ENCODE peak calls at places on chromosomes 12 and 14, in four cellular contexts. One of them, this sample, is unnamed.

GRCh38 chr14:68377459-68377858 is 415.4 kb downstream of the ZFP36L1 start:
- DNase-seq in psoas muscle: peak; percentile 60
- DNase-seq in pancreas: no peak
- DNase-seq in upper lobe of left lung: peak; percentile 73
- DNase-seq in this sample: peak; percentile 85

GRCh38 chr14:21990116-21990515 is 316.5 kb upstream of the OR4E1 start:
- DNase-seq in psoas muscle: no peak
- DNase-seq in pancreas: no peak
- DNase-seq in upper lobe of left lung: no peak
- DNase-seq in this sample: no peak

GRCh38 chr12:50400104-50400637 is 514 bp upstream of the LARP4 start:
- DNase-seq in psoas muscle: no peak
- DNase-seq in pancreas: no peak
- DNase-seq in upper lobe of left lung: no peak
- DNase-seq in this sample: no peak

GRCh38 chr12:45518516-45519235 is 210.8 kb upstream of the ARID2 start:
- DNase-seq in psoas muscle: no peak
- DNase-seq in pancreas: no peak
- DNase-seq in upper lobe of left lung: no peak
- DNase-seq in this sample: no peak

GRCh38 chr14:101192661-101193000 is 289.1 kb upstream of the RTL1 start:
- DNase-seq in psoas muscle: no peak
- DNase-seq in pancreas: no peak
- DNase-seq in upper lobe of left lung: no peak
- DNase-seq in this sample: no peak

GRCh38 chr14:57295261-57295660 is 26.5 kb downstream of the AP5M1 start:
- DNase-seq in psoas muscle: no peak
- DNase-seq in pancreas: no peak
- DNase-seq in upper lobe of left lung: no peak
- DNase-seq in this sample: no peak

GRCh38 chr12:106054016-106054415 is 84.7 kb downstream of the NUAK1 start:
- DNase-seq in psoas muscle: no peak
- DNase-seq in pancreas: no peak
- DNase-seq in upper lobe of left lung: no peak
- DNase-seq in this sample: no peak

GRCh38 chr12:94145231-94145979 is 3.0 kb upstream of the PLXNC1 start:
- DNase-seq in psoas muscle: no peak
- DNase-seq in pancreas: no peak
- DNase-seq in upper lobe of left lung: no peak
- DNase-seq in this sample: no peak

GRCh38 chr14:65211341-65211987 is 109.1 kb upstream of the MAX start:
- DNase-seq in psoas muscle: no peak
- DNase-seq in pancreas: no peak
- DNase-seq in upper lobe of left lung: no peak
- DNase-seq in this sample: no peak

GRCh38 chr12:5442251-5443006 is 10.5 kb downstream of the NTF3 start:
- DNase-seq in psoas muscle: no peak
- DNase-seq in pancreas: no peak
- DNase-seq in upper lobe of left lung: no peak
- DNase-seq in this sample: no peak

GRCh38 chr14:74948228-74949175 is 6.9 kb downstream of the PGF start:
- DNase-seq in psoas muscle: no peak
- DNase-seq in pancreas: no peak
- DNase-seq in upper lobe of left lung: no peak
- DNase-seq in this sample: no peak

GRCh38 chr14:37792124-37792523 is 196.7 kb downstream of the TTC6 start:
- DNase-seq in psoas muscle: no peak
- DNase-seq in pancreas: no peak
- DNase-seq in upper lobe of left lung: no peak
- DNase-seq in this sample: no peak

GRCh38 chr12:94202245-94203180 is 54.1 kb downstream of the PLXNC1 start:
- DNase-seq in psoas muscle: no peak
- DNase-seq in pancreas: no peak
- DNase-seq in upper lobe of left lung: no peak
- DNase-seq in this sample: no peak

GRCh38 chr12:122449317-122449716 is 26.8 kb upstream of the CLIP1 start:
- DNase-seq in psoas muscle: no peak
- DNase-seq in pancreas: peak; percentile 2
- DNase-seq in upper lobe of left lung: no peak
- DNase-seq in this sample: no peak

GRCh38 chr12:107818984-107819383 is 44.5 kb downstream of the ASCL4 start:
- DNase-seq in psoas muscle: no peak
- DNase-seq in pancreas: no peak
- DNase-seq in upper lobe of left lung: no peak
- DNase-seq in this sample: no peak

GRCh38 chr12:117143008-117143532 is 43.9 kb upstream of the TESC start:
- DNase-seq in psoas muscle: peak; percentile 24
- DNase-seq in pancreas: no peak
- DNase-seq in upper lobe of left lung: peak; percentile 64
- DNase-seq in this sample: no peak

GRCh38 chr12:65189028-65189718 is 19.8 kb downstream of the LEMD3 start:
- DNase-seq in psoas muscle: no peak
- DNase-seq in pancreas: no peak
- DNase-seq in upper lobe of left lung: no peak
- DNase-seq in this sample: no peak

GRCh38 chr12:122206976-122207375 is 3.5 kb downstream of the B3GNT4 start:
- DNase-seq in psoas muscle: no peak
- DNase-seq in pancreas: no peak
- DNase-seq in upper lobe of left lung: no peak
- DNase-seq in this sample: no peak

GRCh38 chr14:64692597-64693350 is 11.4 kb upstream of the PLEKHG3 start:
- DNase-seq in psoas muscle: no peak
- DNase-seq in pancreas: no peak
- DNase-seq in upper lobe of left lung: no peak
- DNase-seq in this sample: no peak

GRCh38 chr12:119696943-119697342 is 29.0 kb downstream of the PRKAB1 start:
- DNase-seq in psoas muscle: no peak
- DNase-seq in pancreas: no peak
- DNase-seq in upper lobe of left lung: no peak
- DNase-seq in this sample: no peak

GRCh38 chr12:28191690-28192089 is 1.4 kb downstream of the CCDC91 start:
- DNase-seq in psoas muscle: no peak
- DNase-seq in pancreas: no peak
- DNase-seq in upper lobe of left lung: no peak
- DNase-seq in this sample: no peak

GRCh38 chr14:46432516-46432915 is 219.1 kb downstream of the RPL10L start:
- DNase-seq in psoas muscle: no peak
- DNase-seq in pancreas: no peak
- DNase-seq in upper lobe of left lung: no peak
- DNase-seq in this sample: no peak

GRCh38 chr14:93493054-93493453 is 62.3 kb downstream of the UNC79 start:
- DNase-seq in psoas muscle: no peak
- DNase-seq in pancreas: no peak
- DNase-seq in upper lobe of left lung: no peak
- DNase-seq in this sample: no peak

GRCh38 chr14:54000341-54000811 is 43.8 kb upstream of the BMP4 start:
- DNase-seq in psoas muscle: no peak
- DNase-seq in pancreas: no peak
- DNase-seq in upper lobe of left lung: no peak
- DNase-seq in this sample: no peak

GRCh38 chr14:72573725-72574426 is 320.0 kb downstream of the DPF3 start:
- DNase-seq in psoas muscle: no peak
- DNase-seq in pancreas: no peak
- DNase-seq in upper lobe of left lung: no peak
- DNase-seq in this sample: no peak

GRCh38 chr14:93042968-93043940 is 72.5 kb downstream of the ITPK1 start:
- DNase-seq in psoas muscle: no peak
- DNase-seq in pancreas: peak; percentile 72
- DNase-seq in upper lobe of left lung: peak; percentile 94
- DNase-seq in this sample: peak; percentile 76

GRCh38 chr12:96233941-96234461 is 39.8 kb downstream of the ELK3 start:
- DNase-seq in psoas muscle: peak; percentile 95
- DNase-seq in pancreas: no peak
- DNase-seq in upper lobe of left lung: peak; percentile 46
- DNase-seq in this sample: peak; percentile 95

GRCh38 chr14:51096870-51097269 is 2.0 kb upstream of the TRIM9 start:
- DNase-seq in psoas muscle: no peak
- DNase-seq in pancreas: no peak
- DNase-seq in upper lobe of left lung: no peak
- DNase-seq in this sample: no peak
- H3K27ac ChIP-seq in psoas muscle: no peak overlapping the region
- H3K27ac ChIP-seq in pancreas: no peak overlapping the region
- H3K27ac ChIP-seq in upper lobe of left lung: no peak overlapping the region
- H3K27ac ChIP-seq in this sample: no peak overlapping the region

GRCh38 chr12:11497995-11498394 is 102.6 kb upstream of the PRB2 start:
- DNase-seq in psoas muscle: no peak
- DNase-seq in pancreas: no peak
- DNase-seq in upper lobe of left lung: no peak
- DNase-seq in this sample: no peak
- H3K4me3 ChIP-seq in psoas muscle: no peak overlapping the region
- H3K4me3 ChIP-seq in pancreas: no peak overlapping the region
- H3K4me3 ChIP-seq in upper lobe of left lung: no peak overlapping the region
- H3K4me3 ChIP-seq in this sample: no peak overlapping the region

GRCh38 chr12:32118806-32119205 is 12.2 kb downstream of the BICD1 start:
- DNase-seq in psoas muscle: no peak
- DNase-seq in pancreas: no peak
- DNase-seq in upper lobe of left lung: no peak
- DNase-seq in this sample: no peak

GRCh38 chr12:32116897-32117296 is 10.2 kb downstream of the BICD1 start:
- DNase-seq in psoas muscle: no peak
- DNase-seq in pancreas: no peak
- DNase-seq in upper lobe of left lung: no peak
- DNase-seq in this sample: no peak

GRCh38 chr12:32120419-32120818 is 13.8 kb downstream of the BICD1 start:
- DNase-seq in psoas muscle: no peak
- DNase-seq in pancreas: no peak
- DNase-seq in upper lobe of left lung: no peak
- DNase-seq in this sample: no peak

GRCh38 chr12:32110942-32111341 is 4.3 kb downstream of the BICD1 start:
- DNase-seq in psoas muscle: no peak
- DNase-seq in pancreas: no peak
- DNase-seq in upper lobe of left lung: no peak
- DNase-seq in this sample: no peak

GRCh38 chr12:32115404-32116104 is 8.9 kb downstream of the BICD1 start:
- DNase-seq in psoas muscle: peak; percentile 86
- DNase-seq in pancreas: no peak
- DNase-seq in upper lobe of left lung: peak; percentile 82
- DNase-seq in this sample: peak; percentile 91
- H3K27ac ChIP-seq in psoas muscle: peak overlapping the region; percentile 9
- H3K27ac ChIP-seq in pancreas: no peak overlapping the region
- H3K27ac ChIP-seq in upper lobe of left lung: no peak overlapping the region
- H3K27ac ChIP-seq in this sample: no peak overlapping the region

GRCh38 chr12:47896022-47896421 is 8.8 kb downstream of the VDR start:
- DNase-seq in psoas muscle: no peak
- DNase-seq in pancreas: no peak
- DNase-seq in upper lobe of left lung: no peak
- DNase-seq in this sample: no peak

GRCh38 chr12:47899466-47899865 is 5.3 kb downstream of the VDR start:
- DNase-seq in psoas muscle: no peak
- DNase-seq in pancreas: no peak
- DNase-seq in upper lobe of left lung: no peak
- DNase-seq in this sample: no peak

GRCh38 chr12:47894652-47895051 is 10.1 kb downstream of the VDR start:
- DNase-seq in psoas muscle: no peak
- DNase-seq in pancreas: no peak
- DNase-seq in upper lobe of left lung: no peak
- DNase-seq in this sample: no peak

GRCh38 chr12:47894068-47894467 is 10.7 kb downstream of the VDR start:
- DNase-seq in psoas muscle: no peak
- DNase-seq in pancreas: no peak
- DNase-seq in upper lobe of left lung: no peak
- DNase-seq in this sample: no peak

DNA sequence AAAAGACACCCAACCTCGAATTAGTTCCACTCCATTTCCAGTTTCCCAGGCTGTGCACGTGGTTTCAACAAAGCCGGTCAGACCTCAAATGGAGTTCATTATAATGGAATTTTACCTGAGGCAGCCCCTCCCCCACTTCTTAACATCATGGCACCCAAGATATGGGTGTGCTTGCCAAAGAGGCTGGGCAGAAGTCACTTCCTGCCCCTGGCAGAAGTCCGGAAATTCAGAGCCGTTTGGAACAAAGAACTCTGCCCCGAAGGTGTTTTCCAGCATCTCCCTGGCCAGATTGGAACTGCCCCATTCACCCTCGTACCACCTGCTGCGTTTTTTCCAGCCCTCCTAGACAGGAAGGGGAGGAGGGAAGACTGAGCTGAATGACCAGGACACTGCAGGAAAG is 8.2 kb downstream of the VDR start:
- DNase-seq in psoas muscle: no peak
- DNase-seq in pancreas: no peak
- DNase-seq in upper lobe of left lung: peak; percentile 57
- DNase-seq in this sample: no peak
- H3K4me3 ChIP-seq in psoas muscle: no peak overlapping the region
- H3K4me3 ChIP-seq in pancreas: no peak overlapping the region
- H3K4me3 ChIP-seq in upper lobe of left lung: no peak overlapping the region
- H3K4me3 ChIP-seq in this sample: no peak overlapping the region

GRCh38 chr14:55807992-55808391 is 228.0 kb downstream of the KTN1 start:
- DNase-seq in psoas muscle: no peak
- DNase-seq in pancreas: no peak
- DNase-seq in upper lobe of left lung: no peak
- DNase-seq in this sample: no peak
- H3K27ac ChIP-seq in psoas muscle: no peak overlapping the region
- H3K27ac ChIP-seq in pancreas: peak overlapping the region; percentile 76
- H3K27ac ChIP-seq in upper lobe of left lung: no peak overlapping the region
- H3K27ac ChIP-seq in this sample: no peak overlapping the region